ENCODE peak calls at places on chromosomes 11 and 22, in nine cellular contexts. T is GM03348; D is left cardiac atrium; B is stimulated activated CD4-positive, alpha-beta T cell treated with anti-CD3 and anti-CD28 coated beads, Interleukin-1b, Interleukin-23, amount 100 ng/mL, for 24 hours; V is CD14-positive monocyte; X is ACHN; E is globus pallidus; Q is LoVo; C is stimulated activated CD8-positive, alpha-beta memory T cell treated with anti-CD3 and anti-CD28 coated beads, Interleukin-15, amount 100 ng/mL, for 1 hour. Y is an unnamed sample.

GRCh38 chr11:68099474-68100405 is 21.4 kb downstream of the CHKA start:
- DNase-seq in X (no peak), Q (peak), E (no peak), B (no peak), V (no peak), D (peak), T (no peak), C (no peak), Y (no peak)

GRCh38 chr22:39967103-39967829 is 7.1 kb downstream of the TMA7B start:
- DNase-seq in V (no peak), C (no peak), D (no peak), E (no peak), T (peak), B (no peak), Q (no peak), X (no peak), Y (peak)

GRCh38 chr11:66268953-66269906 is 791 bp downstream of the RAB1B start:
- DNase-seq in Q (peak), E (no peak), C (no peak), V (no peak), D (no peak), X (peak), B (no peak), T (peak), Y (peak)

GRCh38 chr11:92697461-92698314 is 271.8 kb upstream of the MTNR1B start:
- DNase-seq in V (no peak), E (no peak), T (peak), C (no peak), D (no peak), B (no peak), X (no peak), Q (no peak), Y (no peak)

GRCh38 chr22:44363214-44363979 is 50.6 kb upstream of the SHISAL1 start:
- DNase-seq in E (peak), C (no peak), B (no peak), D (peak), V (peak), T (peak), X (peak), Q (peak), Y (no peak)

GRCh38 chr22:47054231-47055072 is 292.0 kb downstream of the TBC1D22A start:
- DNase-seq in Q (no peak), X (no peak), T (no peak), B (no peak), V (no peak), E (peak), D (no peak), C (no peak), Y (no peak)

GRCh38 chr11:18243783-18244362 is 4.6 kb downstream of the SAA2 start:
- DNase-seq in B (no peak), T (peak), E (peak), X (peak), Q (peak), V (no peak), C (peak), D (no peak), Y (peak)

GRCh38 chr11:78574386-78575381 is at the start of gene NARS2:
- DNase-seq in C (peak), X (peak), V (peak), B (peak), T (peak), E (peak), Q (peak), D (peak), Y (peak)

GRCh38 chr11:132728026-132728425 is 804.3 kb downstream of the OPCML start:
- DNase-seq in Q (no peak), D (no peak), T (no peak), E (no peak), X (no peak), C (no peak), V (no peak), B (no peak), Y (no peak)

GRCh38 chr22:35900483-35901168 is 128.0 kb downstream of the RBFOX2 start:
- DNase-seq in X (no peak), D (no peak), T (peak), Q (no peak), E (no peak), B (no peak), C (no peak), V (no peak), Y (no peak)

GRCh38 chr11:111253630-111254029 is 8.1 kb downstream of the POU2AF2 start:
- DNase-seq in D (no peak), V (no peak), X (no peak), B (no peak), T (no peak), Q (no peak), C (no peak), E (no peak), Y (no peak)

GRCh38 chr11:69209936-69210659 is 54.4 kb downstream of the SMIM38 start:
- DNase-seq in Q (no peak), E (no peak), B (no peak), X (no peak), D (no peak), V (peak), C (no peak), T (no peak), Y (no peak)

GRCh38 chr11:76700177-76701100 is 29.9 kb upstream of the LRRC32 start:
- DNase-seq in E (no peak), Q (no peak), X (peak), V (no peak), T (peak), D (peak), C (no peak), B (no peak), Y (no peak)

GRCh38 chr11:120613264-120614226 is 102.0 kb downstream of the GRIK4 start:
- DNase-seq in C (no peak), X (no peak), D (no peak), B (no peak), V (no peak), Q (no peak), T (no peak), E (no peak), Y (no peak)

GRCh38 chr11:8863838-8864237 is 47.2 kb upstream of the AKIP1 start:
- DNase-seq in V (no peak), E (no peak), D (no peak), X (no peak), C (no peak), T (peak), Q (no peak), B (no peak), Y (peak)

GRCh38 chr11:114209904-114210303 is 86.3 kb upstream of the NNMT start:
- DNase-seq in Q (no peak), V (no peak), T (no peak), B (no peak), D (no peak), C (no peak), X (peak), E (no peak), Y (no peak)

GRCh38 chr11:112128483-112129121 is 35.3 kb downstream of the IL18 start:
- DNase-seq in X (peak), V (no peak), T (peak), Q (peak), C (no peak), E (peak), B (no peak), D (peak), Y (peak)

GRCh38 chr11:119584193-119585037 is 144.6 kb downstream of the NECTIN1 start:
- DNase-seq in X (peak), T (peak), C (no peak), D (peak), B (no peak), V (no peak), Q (no peak), E (peak), Y (peak)

GRCh38 chr11:85912414-85912813 is 57.2 kb downstream of the CCDC83 start:
- DNase-seq in T (no peak), D (no peak), C (no peak), V (no peak), E (no peak), Q (no peak), B (no peak), X (no peak), Y (no peak)